ENCODE peak calls at places on chromosomes 6 and 20, in five cellular contexts. One of them, this sample, is unnamed.

GRCh38 chr6:31620586-31621319 is at the start of gene PRRC2A:
- DNase-seq in A549: no peak
- DNase-seq in H1: peak; percentile 43
- DNase-seq in K562: peak; percentile 98
- DNase-seq in GM12878: no peak
- DNase-seq in this sample: no peak

GRCh38 chr6:106448000-106448426 is 87.5 kb downstream of the CRYBG1 start:
- DNase-seq in K562: no peak
- DNase-seq in GM12878: peak; percentile 11
- DNase-seq in H1: no peak
- DNase-seq in A549: no peak
- DNase-seq in this sample: no peak

GRCh38 chr20:38629979-38630378 is 28.4 kb downstream of the ARHGAP40 start:
- DNase-seq in GM12878: no peak
- DNase-seq in K562: no peak
- DNase-seq in A549: no peak
- DNase-seq in H1: no peak
- DNase-seq in this sample: no peak

GRCh38 chr6:41488392-41489129 is 57.6 kb upstream of the FOXP4 start:
- DNase-seq in A549: no peak
- DNase-seq in K562: no peak
- DNase-seq in H1: no peak
- DNase-seq in GM12878: peak; percentile 42
- DNase-seq in this sample: peak; percentile 51

GRCh38 chr6:33740204-33740608 is 6.5 kb downstream of the IP6K3 start:
- DNase-seq in K562: no peak
- DNase-seq in H1: no peak
- DNase-seq in GM12878: no peak
- DNase-seq in A549: no peak
- DNase-seq in this sample: peak; percentile 45

GRCh38 chr20:47862841-47863240 is 77.6 kb upstream of the SULF2 start:
- DNase-seq in H1: no peak
- DNase-seq in A549: no peak
- DNase-seq in GM12878: no peak
- DNase-seq in K562: no peak
- DNase-seq in this sample: no peak

GRCh38 chr6:32432050-32432450 is 7.6 kb upstream of the HLA-DRA start:
- DNase-seq in H1: no peak
- DNase-seq in K562: no peak
- DNase-seq in A549: peak; percentile 21
- DNase-seq in GM12878: no peak
- DNase-seq in this sample: peak; percentile 27

GRCh38 chr20:31967830-31968249 is at the start of gene XKR7:
- DNase-seq in A549: no peak
- DNase-seq in H1: no peak
- DNase-seq in GM12878: no peak
- DNase-seq in K562: peak; percentile 56
- DNase-seq in this sample: no peak

GRCh38 chr20:12575352-12576095 is 433.2 kb upstream of the SPTLC3 start:
- DNase-seq in A549: no peak
- DNase-seq in H1: no peak
- DNase-seq in GM12878: no peak
- DNase-seq in K562: no peak
- DNase-seq in this sample: no peak

GRCh38 chr6:27168108-27168507 is 79.4 kb upstream of the PRSS16 start:
- DNase-seq in H1: no peak
- DNase-seq in K562: no peak
- DNase-seq in A549: no peak
- DNase-seq in GM12878: no peak
- DNase-seq in this sample: no peak

GRCh38 chr6:47483853-47484546 is 6.4 kb downstream of the CD2AP start:
- DNase-seq in H1: no peak
- DNase-seq in A549: no peak
- DNase-seq in K562: no peak
- DNase-seq in GM12878: no peak
- DNase-seq in this sample: peak; percentile 31

GRCh38 chr20:40986774-40987173 is 41.8 kb upstream of the TOP1 start:
- DNase-seq in A549: no peak
- DNase-seq in K562: no peak
- DNase-seq in GM12878: no peak
- DNase-seq in H1: no peak
- DNase-seq in this sample: no peak

GRCh38 chr20:51966296-51966971 is 164.1 kb upstream of the SALL4 start:
- DNase-seq in H1: peak; percentile 68
- DNase-seq in K562: peak; percentile 15
- DNase-seq in A549: peak; percentile 86
- DNase-seq in GM12878: no peak
- DNase-seq in this sample: peak; percentile 84

GRCh38 chr6:153043719-153044118 is 41.2 kb upstream of the MTRF1L start:
- DNase-seq in K562: no peak
- DNase-seq in H1: no peak
- DNase-seq in GM12878: no peak
- DNase-seq in A549: no peak
- DNase-seq in this sample: no peak

GRCh38 chr20:58542411-58543095 is 27.4 kb upstream of the APCDD1L start:
- DNase-seq in GM12878: no peak
- DNase-seq in H1: no peak
- DNase-seq in K562: peak; percentile 33
- DNase-seq in A549: no peak
- DNase-seq in this sample: no peak

GRCh38 chr6:33160728-33161323 is 31.4 kb downstream of the COL11A2 start:
- DNase-seq in A549: peak; percentile 45
- DNase-seq in K562: no peak
- DNase-seq in H1: no peak
- DNase-seq in GM12878: no peak
- DNase-seq in this sample: no peak

DNA sequence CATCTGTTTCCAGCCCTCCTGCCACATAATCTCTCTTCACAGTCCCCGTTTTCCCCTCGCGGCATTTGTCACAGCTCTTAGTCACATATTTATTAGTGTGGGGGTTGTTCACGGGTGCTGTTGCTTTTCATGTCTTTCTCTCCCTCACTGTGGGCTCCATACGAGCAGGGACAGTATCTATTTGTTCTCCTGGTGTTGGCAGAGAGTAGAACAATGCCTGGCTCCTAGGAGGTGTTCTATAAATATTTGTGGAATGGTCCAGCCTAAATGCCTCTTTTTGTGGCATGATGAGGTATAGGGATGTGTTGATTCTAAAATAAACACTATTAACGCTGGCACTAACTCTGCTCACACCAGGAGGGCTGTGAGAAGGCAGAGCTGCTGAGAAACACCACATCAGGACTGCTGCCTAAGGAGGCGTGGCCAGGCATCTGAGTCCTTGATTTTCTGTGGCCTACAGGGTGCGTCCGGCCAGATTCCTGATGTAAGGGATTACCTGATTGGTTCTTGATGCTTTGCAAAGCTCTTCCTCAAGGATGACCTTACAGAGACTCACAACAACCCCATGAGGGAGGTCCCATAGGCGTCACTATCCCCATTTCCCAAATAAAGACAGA is 219.8 kb upstream of the ARID1B start:
- DNase-seq in K562: no peak
- DNase-seq in A549: peak; percentile 29
- DNase-seq in H1: no peak
- DNase-seq in GM12878: no peak
- DNase-seq in this sample: peak; percentile 26
- TF ChIP-seq KDM1A in K562: no peak
- TF ChIP-seq KDM1A in A549: no peak
- TF ChIP-seq KDM1A in H1: no peak
- TF ChIP-seq KDM1A in GM12878: no peak
- TF ChIP-seq KDM1A in this sample: no peak

DNA sequence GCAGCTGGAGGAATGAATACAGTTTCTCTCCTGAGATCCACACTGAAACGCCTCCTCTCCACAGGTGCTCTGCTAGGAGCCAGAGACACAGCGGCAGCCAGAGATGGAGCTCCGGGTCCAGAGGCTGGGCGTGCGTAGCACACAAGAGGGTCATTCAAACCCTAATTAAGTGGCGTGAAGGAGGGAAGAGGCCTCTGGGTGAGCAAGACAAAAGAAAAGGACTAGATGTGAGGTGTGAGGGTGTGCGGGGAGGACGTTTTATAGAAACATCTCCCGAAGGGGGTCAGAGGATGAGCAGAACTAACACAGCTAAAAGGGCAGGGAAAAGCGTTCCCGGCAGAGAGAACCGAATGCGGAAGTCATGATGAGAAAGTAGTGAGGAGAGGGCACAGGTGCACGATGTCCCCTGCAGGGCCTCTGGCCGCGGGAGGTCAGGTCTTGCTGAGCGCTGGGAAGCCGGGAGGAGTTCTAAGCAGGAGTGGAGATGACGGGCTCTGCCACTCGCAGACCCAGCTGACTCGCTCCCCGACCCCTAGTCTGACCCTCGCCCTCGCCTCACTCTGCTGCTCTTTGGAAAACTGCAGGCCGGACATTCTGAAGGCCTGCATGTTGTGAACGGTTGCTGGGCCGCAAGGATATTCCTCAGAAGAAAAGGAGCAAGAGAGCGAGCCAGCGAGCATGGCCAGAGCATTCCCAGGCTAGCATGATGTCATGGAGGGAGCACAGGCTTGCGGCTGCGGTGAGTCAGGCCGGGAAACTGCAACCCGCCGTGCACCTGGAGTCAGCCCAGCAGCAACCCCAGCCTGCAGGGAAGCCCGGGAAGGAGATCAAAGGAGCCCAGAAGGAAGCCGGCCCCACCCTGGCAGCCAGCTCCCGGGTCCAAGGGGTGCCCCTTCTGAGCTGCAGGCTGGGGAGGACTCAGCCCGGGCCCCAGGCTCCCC is 54.2 kb downstream of the BMP7 start:
- DNase-seq in A549: peak; percentile 54
- DNase-seq in K562: no peak
- DNase-seq in GM12878: no peak
- DNase-seq in H1: peak; percentile 34
- DNase-seq in this sample: peak; percentile 18
- TF ChIP-seq KDM1A in A549: no peak
- TF ChIP-seq KDM1A in K562: no peak
- TF ChIP-seq KDM1A in GM12878: no peak
- TF ChIP-seq KDM1A in H1: peak; percentile 60
- TF ChIP-seq KDM1A in this sample: no peak

DNA sequence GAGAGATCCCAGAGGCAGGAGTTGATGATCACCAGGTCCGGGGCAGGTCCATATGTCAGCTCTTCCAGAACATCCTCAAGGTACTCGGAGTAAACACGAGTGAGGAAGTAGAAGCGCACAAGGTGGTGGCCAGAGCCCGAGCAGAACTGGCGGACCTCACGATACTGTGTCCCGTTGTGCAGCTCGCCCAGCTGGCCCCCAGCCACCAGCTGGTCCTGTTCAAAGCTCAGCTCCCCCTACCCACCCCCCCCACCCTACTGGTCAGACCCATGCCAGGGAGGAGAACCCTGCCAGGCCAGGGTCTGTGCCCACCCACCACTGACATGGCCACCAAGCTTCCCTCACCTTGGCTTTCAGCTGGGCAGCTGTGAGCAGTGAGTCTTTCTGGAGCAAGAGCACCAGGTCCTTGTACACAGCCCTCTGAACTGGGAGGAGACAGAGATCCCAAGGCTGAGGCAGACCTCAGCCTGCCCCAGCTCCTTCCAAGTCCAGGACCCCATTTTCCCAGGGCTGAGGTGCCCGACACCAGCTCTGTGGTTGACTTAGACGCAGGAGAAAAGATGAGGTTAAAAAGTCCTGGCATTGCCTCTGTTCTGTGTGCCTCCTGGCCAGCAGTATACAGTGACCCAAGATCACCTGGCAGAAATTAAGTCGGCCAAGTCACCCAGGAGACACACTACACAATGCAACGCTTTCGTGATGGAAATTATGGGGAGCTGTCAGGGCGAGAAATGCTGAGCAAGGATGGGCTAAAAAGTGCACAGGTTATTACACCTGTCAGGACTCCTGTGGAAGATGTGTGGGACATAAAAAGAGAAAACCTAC is 1.4 kb downstream of the PCED1A start:
- DNase-seq in H1: no peak
- DNase-seq in A549: no peak
- DNase-seq in GM12878: no peak
- DNase-seq in K562: no peak
- DNase-seq in this sample: no peak
- TF ChIP-seq KDM1A in H1: no peak
- TF ChIP-seq KDM1A in A549: no peak
- TF ChIP-seq KDM1A in GM12878: no peak
- TF ChIP-seq KDM1A in K562: no peak
- TF ChIP-seq KDM1A in this sample: no peak

GRCh38 chr6:103122766-103123601 is 1729.5 kb downstream of the GRIK2 start:
- DNase-seq in A549: peak; percentile 56
- DNase-seq in GM12878: no peak
- DNase-seq in H1: peak; percentile 56
- DNase-seq in K562: peak; percentile 4
- DNase-seq in this sample: peak; percentile 44
- TF ChIP-seq KDM1A in A549: no peak
- TF ChIP-seq KDM1A in GM12878: no peak
- TF ChIP-seq KDM1A in H1: no peak
- TF ChIP-seq KDM1A in K562: no peak
- TF ChIP-seq KDM1A in this sample: no peak

GRCh38 chr6:53793318-53793975 is 1.4 kb upstream of the LRRC1 start:
- DNase-seq in A549: peak; percentile 67
- DNase-seq in GM12878: no peak
- DNase-seq in H1: no peak
- DNase-seq in K562: no peak
- DNase-seq in this sample: peak; percentile 96
- TF ChIP-seq KDM1A in A549: no peak
- TF ChIP-seq KDM1A in GM12878: no peak
- TF ChIP-seq KDM1A in H1: no peak
- TF ChIP-seq KDM1A in K562: no peak
- TF ChIP-seq KDM1A in this sample: peak; percentile 22

DNA sequence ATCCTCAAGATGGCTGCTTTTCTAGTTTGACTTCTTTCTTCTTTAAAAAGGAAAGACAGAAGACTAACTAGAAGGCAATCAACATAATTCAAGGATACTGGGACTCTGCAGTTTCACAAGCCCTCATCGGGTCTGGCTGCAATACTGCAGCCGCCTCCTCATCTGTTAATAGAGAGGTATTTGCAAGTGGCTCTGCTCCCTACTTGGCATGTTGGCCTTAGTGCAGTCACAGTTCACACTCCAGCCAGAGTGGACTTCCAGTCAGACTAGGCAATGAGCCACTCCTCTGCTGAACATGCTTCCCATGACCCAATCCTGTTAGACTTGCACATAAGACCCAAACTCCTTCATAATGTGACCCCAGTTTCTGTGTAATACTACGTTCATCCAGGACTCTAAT is 141.9 kb upstream of the ENPP5 start:
- DNase-seq in A549: no peak
- DNase-seq in GM12878: no peak
- DNase-seq in H1: no peak
- DNase-seq in K562: no peak
- DNase-seq in this sample: no peak
- TF ChIP-seq KDM1A in A549: no peak
- TF ChIP-seq KDM1A in GM12878: no peak
- TF ChIP-seq KDM1A in H1: no peak
- TF ChIP-seq KDM1A in K562: no peak
- TF ChIP-seq KDM1A in this sample: no peak

GRCh38 chr6:2307794-2308193 is 62.4 kb upstream of the GMDS start:
- DNase-seq in GM12878: no peak
- DNase-seq in A549: no peak
- DNase-seq in K562: no peak
- DNase-seq in H1: no peak
- DNase-seq in this sample: no peak
- TF ChIP-seq KDM1A in GM12878: no peak
- TF ChIP-seq KDM1A in A549: no peak
- TF ChIP-seq KDM1A in K562: no peak
- TF ChIP-seq KDM1A in H1: no peak
- TF ChIP-seq KDM1A in this sample: no peak

GRCh38 chr20:44586986-44587980 is 4.9 kb downstream of the PKIG start:
- DNase-seq in A549: no peak
- DNase-seq in K562: no peak
- DNase-seq in H1: no peak
- DNase-seq in GM12878: no peak
- DNase-seq in this sample: no peak
- TF ChIP-seq KDM1A in A549: no peak
- TF ChIP-seq KDM1A in K562: no peak
- TF ChIP-seq KDM1A in H1: no peak
- TF ChIP-seq KDM1A in GM12878: no peak
- TF ChIP-seq KDM1A in this sample: no peak

This sample was measured in HepG2.